ENCODE peak calls at places on chromosomes 2 and 18, in six cellular contexts. One of them, this sample, is unnamed.

GRCh38 chr2:98674233-98674964 is 56.5 kb downstream of the MGAT4A start:
- DNase-seq in adrenal gland: no peak
- DNase-seq in neuronal stem cell: no peak
- DNase-seq in kidney: no peak
- DNase-seq in transverse colon: no peak
- DNase-seq in PC-9: no peak
- DNase-seq in this sample: no peak

GRCh38 chr2:219723311-219723710 is 95.9 kb downstream of the SLC4A3 start:
- DNase-seq in adrenal gland: no peak
- DNase-seq in neuronal stem cell: no peak
- DNase-seq in kidney: no peak
- DNase-seq in transverse colon: no peak
- DNase-seq in PC-9: no peak
- DNase-seq in this sample: no peak

GRCh38 chr18:47520263-47520662 is 268.8 kb upstream of the SKOR2 start:
- DNase-seq in adrenal gland: no peak
- DNase-seq in neuronal stem cell: no peak
- DNase-seq in kidney: no peak
- DNase-seq in transverse colon: no peak
- DNase-seq in PC-9: no peak
- DNase-seq in this sample: no peak

GRCh38 chr2:238331916-238332315 is 11.6 kb downstream of the TRAF3IP1 start:
- DNase-seq in adrenal gland: no peak
- DNase-seq in neuronal stem cell: no peak
- DNase-seq in kidney: no peak
- DNase-seq in transverse colon: no peak
- DNase-seq in PC-9: no peak
- DNase-seq in this sample: no peak

GRCh38 chr2:180124273-180124881 is 117.3 kb upstream of the CWC22 start:
- DNase-seq in adrenal gland: no peak
- DNase-seq in neuronal stem cell: peak; percentile 47
- DNase-seq in kidney: no peak
- DNase-seq in transverse colon: no peak
- DNase-seq in PC-9: peak; percentile 57
- DNase-seq in this sample: peak; percentile 75

GRCh38 chr2:201513271-201513670 is 61.7 kb downstream of the STRADB start:
- DNase-seq in adrenal gland: no peak
- DNase-seq in neuronal stem cell: no peak
- DNase-seq in kidney: no peak
- DNase-seq in transverse colon: no peak
- DNase-seq in PC-9: no peak
- DNase-seq in this sample: no peak

GRCh38 chr2:69957970-69958369 is 3.5 kb downstream of the ASPRV1 start:
- DNase-seq in adrenal gland: no peak
- DNase-seq in neuronal stem cell: no peak
- DNase-seq in kidney: no peak
- DNase-seq in transverse colon: no peak
- DNase-seq in PC-9: no peak
- DNase-seq in this sample: no peak

GRCh38 chr2:72138011-72138881 is 9.4 kb downstream of the CYP26B1 start:
- DNase-seq in adrenal gland: no peak
- DNase-seq in neuronal stem cell: no peak
- DNase-seq in kidney: peak; percentile 78
- DNase-seq in transverse colon: no peak
- DNase-seq in PC-9: peak; percentile 94
- DNase-seq in this sample: no peak

GRCh38 chr2:74044999-74045398 is 60.3 kb downstream of the TET3 start:
- DNase-seq in adrenal gland: no peak
- DNase-seq in neuronal stem cell: no peak
- DNase-seq in kidney: no peak
- DNase-seq in transverse colon: no peak
- DNase-seq in PC-9: no peak
- DNase-seq in this sample: no peak

GRCh38 chr2:138180691-138181386 is 216.6 kb downstream of the HNMT start:
- DNase-seq in adrenal gland: no peak
- DNase-seq in neuronal stem cell: no peak
- DNase-seq in kidney: no peak
- DNase-seq in transverse colon: no peak
- DNase-seq in PC-9: no peak
- DNase-seq in this sample: peak; percentile 69

GRCh38 chr18:47296462-47296861 is 45.0 kb upstream of the SKOR2 start:
- DNase-seq in adrenal gland: no peak
- DNase-seq in neuronal stem cell: no peak
- DNase-seq in kidney: no peak
- DNase-seq in transverse colon: no peak
- DNase-seq in PC-9: no peak
- DNase-seq in this sample: no peak

GRCh38 chr18:2515408-2515807 is 55.9 kb downstream of the METTL4 start:
- DNase-seq in adrenal gland: no peak
- DNase-seq in neuronal stem cell: no peak
- DNase-seq in kidney: no peak
- DNase-seq in transverse colon: no peak
- DNase-seq in PC-9: no peak
- DNase-seq in this sample: no peak

GRCh38 chr2:225334524-225334923 is 65.0 kb upstream of the NYAP2 start:
- DNase-seq in adrenal gland: no peak
- DNase-seq in neuronal stem cell: no peak
- DNase-seq in kidney: no peak
- DNase-seq in transverse colon: no peak
- DNase-seq in PC-9: no peak
- DNase-seq in this sample: no peak

GRCh38 chr2:45765007-45765767 is 113.7 kb downstream of the PRKCE start:
- DNase-seq in adrenal gland: no peak
- DNase-seq in neuronal stem cell: no peak
- DNase-seq in kidney: no peak
- DNase-seq in transverse colon: no peak
- DNase-seq in PC-9: no peak
- DNase-seq in this sample: no peak

GRCh38 chr2:120314656-120315366 is 31.1 kb upstream of the INHBB start:
- DNase-seq in adrenal gland: no peak
- DNase-seq in neuronal stem cell: no peak
- DNase-seq in kidney: no peak
- DNase-seq in transverse colon: no peak
- DNase-seq in PC-9: no peak
- DNase-seq in this sample: no peak

GRCh38 chr18:58615150-58616132 is 13.4 kb downstream of the ALPK2 start:
- DNase-seq in adrenal gland: no peak
- DNase-seq in neuronal stem cell: no peak
- DNase-seq in kidney: no peak
- DNase-seq in transverse colon: peak; percentile 21
- DNase-seq in PC-9: no peak
- DNase-seq in this sample: no peak

GRCh38 chr2:127410871-127411396 is 7.3 kb upstream of the PROC start:
- DNase-seq in adrenal gland: peak; percentile 75
- DNase-seq in neuronal stem cell: no peak
- DNase-seq in kidney: no peak
- DNase-seq in transverse colon: no peak
- DNase-seq in PC-9: peak; percentile 86
- DNase-seq in this sample: peak; percentile 23

GRCh38 chr2:80111185-80111584 is 193.4 kb downstream of the LRRTM1 start:
- DNase-seq in adrenal gland: no peak
- DNase-seq in neuronal stem cell: no peak
- DNase-seq in kidney: no peak
- DNase-seq in transverse colon: no peak
- DNase-seq in PC-9: no peak
- DNase-seq in this sample: no peak

GRCh38 chr2:176668879-176669395 is 399.7 kb downstream of the MTX2 start:
- DNase-seq in adrenal gland: no peak
- DNase-seq in neuronal stem cell: no peak
- DNase-seq in kidney: no peak
- DNase-seq in transverse colon: no peak
- DNase-seq in PC-9: no peak
- DNase-seq in this sample: no peak

GRCh38 chr2:236309669-236310029 is 45.4 kb upstream of the ASB18 start:
- DNase-seq in adrenal gland: no peak
- DNase-seq in neuronal stem cell: peak; percentile 62
- DNase-seq in kidney: no peak
- DNase-seq in transverse colon: no peak
- DNase-seq in PC-9: no peak
- DNase-seq in this sample: peak; percentile 11
- H3K4me3 ChIP-seq in adrenal gland: no peak overlapping the region
- H3K4me3 ChIP-seq in neuronal stem cell: no peak overlapping the region
- H3K4me3 ChIP-seq in kidney: no peak overlapping the region
- H3K4me3 ChIP-seq in transverse colon: no peak overlapping the region
- H3K4me3 ChIP-seq in PC-9: no peak overlapping the region
- H3K4me3 ChIP-seq in this sample: no peak overlapping the region

DNA sequence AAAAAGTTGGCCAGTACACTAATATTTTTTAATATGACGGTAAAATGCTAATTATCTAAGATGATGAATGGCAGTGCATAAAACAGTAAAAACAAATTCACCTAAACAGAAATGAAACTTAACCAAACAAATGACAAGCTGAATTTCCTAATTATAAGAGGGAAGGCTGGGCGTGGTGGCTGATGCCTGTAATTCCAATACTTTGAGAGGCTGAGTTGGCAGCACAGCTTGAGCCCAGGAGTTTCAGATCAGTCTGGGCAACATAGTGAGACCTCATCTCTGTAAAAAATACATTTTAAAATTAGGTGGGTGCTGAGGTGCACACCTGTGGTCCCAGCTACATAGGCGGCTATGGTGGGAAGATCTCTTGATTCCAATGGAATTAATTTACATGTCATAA is 120.1 kb downstream of the USP34 start:
- DNase-seq in adrenal gland: no peak
- DNase-seq in neuronal stem cell: no peak
- DNase-seq in kidney: no peak
- DNase-seq in transverse colon: no peak
- DNase-seq in PC-9: no peak
- DNase-seq in this sample: no peak
- H3K36me3 ChIP-seq in adrenal gland: no peaks in the 10 kb centered on the region
- H3K36me3 ChIP-seq in neuronal stem cell: peaks cover 64% of the 10 kb centered on the region
- H3K36me3 ChIP-seq in kidney: peaks cover 11% of the 10 kb centered on the region
- H3K36me3 ChIP-seq in transverse colon: peaks cover 51% of the 10 kb centered on the region
- H3K36me3 ChIP-seq in PC-9: peaks cover 43% of the 10 kb centered on the region
- H3K36me3 ChIP-seq in this sample: peaks cover 36% of the 10 kb centered on the region

GRCh38 chr2:191386938-191387536 is 141.8 kb downstream of the MYO1B start:
- DNase-seq in adrenal gland: no peak
- DNase-seq in neuronal stem cell: no peak
- DNase-seq in kidney: no peak
- DNase-seq in transverse colon: no peak
- DNase-seq in PC-9: peak; percentile 67
- DNase-seq in this sample: no peak

GRCh38 chr2:191382801-191383200 is 137.6 kb downstream of the MYO1B start:
- DNase-seq in adrenal gland: no peak
- DNase-seq in neuronal stem cell: no peak
- DNase-seq in kidney: no peak
- DNase-seq in transverse colon: peak; percentile 81
- DNase-seq in PC-9: peak; percentile 90
- DNase-seq in this sample: no peak

GRCh38 chr2:191385416-191386160 is 140.4 kb downstream of the MYO1B start:
- DNase-seq in adrenal gland: no peak
- DNase-seq in neuronal stem cell: no peak
- DNase-seq in kidney: no peak
- DNase-seq in transverse colon: no peak
- DNase-seq in PC-9: no peak
- DNase-seq in this sample: no peak

GRCh38 chr2:191384829-191385228 is 139.6 kb downstream of the MYO1B start:
- DNase-seq in adrenal gland: no peak
- DNase-seq in neuronal stem cell: no peak
- DNase-seq in kidney: no peak
- DNase-seq in transverse colon: no peak
- DNase-seq in PC-9: no peak
- DNase-seq in this sample: no peak

DNA sequence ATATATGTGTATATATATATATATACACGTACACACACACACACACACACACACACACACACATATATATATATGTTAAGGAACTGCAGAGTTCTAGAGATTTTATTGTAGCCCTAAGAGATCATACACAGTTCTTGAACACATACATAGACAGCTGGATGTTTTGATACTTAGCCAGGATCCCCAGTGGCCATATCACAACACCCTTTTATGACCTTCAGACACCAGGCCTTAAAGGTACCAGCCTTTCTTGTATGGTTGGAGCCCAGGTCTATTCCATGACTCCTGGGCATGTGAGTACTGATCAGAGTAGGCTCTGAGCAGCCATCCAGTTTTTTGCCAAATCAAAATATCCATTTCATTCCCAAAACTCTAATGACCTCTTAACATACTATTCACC is 138.3 kb downstream of the MYO1B start:
- DNase-seq in adrenal gland: no peak
- DNase-seq in neuronal stem cell: no peak
- DNase-seq in kidney: no peak
- DNase-seq in transverse colon: no peak
- DNase-seq in PC-9: no peak
- DNase-seq in this sample: no peak
- H3K4me3 ChIP-seq in adrenal gland: no peak overlapping the region
- H3K4me3 ChIP-seq in neuronal stem cell: no peak overlapping the region
- H3K4me3 ChIP-seq in kidney: no peak overlapping the region
- H3K4me3 ChIP-seq in transverse colon: no peak overlapping the region
- H3K4me3 ChIP-seq in PC-9: no peak overlapping the region
- H3K4me3 ChIP-seq in this sample: no peak overlapping the region

GRCh38 chr2:231461516-231461971 is 2.7 kb downstream of the NCL start:
- DNase-seq in adrenal gland: no peak
- DNase-seq in neuronal stem cell: no peak
- DNase-seq in kidney: peak; percentile 21
- DNase-seq in transverse colon: no peak
- DNase-seq in PC-9: no peak
- DNase-seq in this sample: no peak
- H3K36me3 ChIP-seq in adrenal gland: no peaks in the 10 kb centered on the region
- H3K36me3 ChIP-seq in neuronal stem cell: peaks cover 70% of the 10 kb centered on the region
- H3K36me3 ChIP-seq in kidney: peaks cover 58% of the 10 kb centered on the region
- H3K36me3 ChIP-seq in transverse colon: peaks cover 61% of the 10 kb centered on the region
- H3K36me3 ChIP-seq in PC-9: peaks cover 69% of the 10 kb centered on the region
- H3K36me3 ChIP-seq in this sample: peaks cover 77% of the 10 kb centered on the region

GRCh38 chr18:3607309-3608098 is 157.5 kb downstream of the TGIF1 start:
- DNase-seq in adrenal gland: no peak
- DNase-seq in neuronal stem cell: no peak
- DNase-seq in kidney: no peak
- DNase-seq in transverse colon: no peak
- DNase-seq in PC-9: no peak
- DNase-seq in this sample: no peak

GRCh38 chr18:3603460-3604259 is 153.7 kb downstream of the TGIF1 start:
- DNase-seq in adrenal gland: no peak
- DNase-seq in neuronal stem cell: peak; percentile 86
- DNase-seq in kidney: no peak
- DNase-seq in transverse colon: no peak
- DNase-seq in PC-9: peak; percentile 96
- DNase-seq in this sample: peak; percentile 83

GRCh38 chr18:3604260-3604625 is 154.3 kb downstream of the TGIF1 start:
- DNase-seq in adrenal gland: no peak
- DNase-seq in neuronal stem cell: no peak
- DNase-seq in kidney: no peak
- DNase-seq in transverse colon: no peak
- DNase-seq in PC-9: no peak
- DNase-seq in this sample: peak; percentile 39

GRCh38 chr18:3605562-3606443 is 155.8 kb downstream of the TGIF1 start:
- DNase-seq in adrenal gland: no peak
- DNase-seq in neuronal stem cell: no peak
- DNase-seq in kidney: no peak
- DNase-seq in transverse colon: no peak
- DNase-seq in PC-9: peak; percentile 38
- DNase-seq in this sample: no peak

GRCh38 chr18:3604626-3605408 is 154.8 kb downstream of the TGIF1 start:
- DNase-seq in adrenal gland: no peak
- DNase-seq in neuronal stem cell: no peak
- DNase-seq in kidney: no peak
- DNase-seq in transverse colon: no peak
- DNase-seq in PC-9: peak; percentile 97
- DNase-seq in this sample: peak; percentile 27
- H3K4me3 ChIP-seq in adrenal gland: no peak overlapping the region
- H3K4me3 ChIP-seq in neuronal stem cell: peak overlapping the region; percentile 49
- H3K4me3 ChIP-seq in kidney: peak overlapping the region; percentile 64
- H3K4me3 ChIP-seq in transverse colon: peak overlapping the region; percentile 48
- H3K4me3 ChIP-seq in PC-9: peak overlapping the region; percentile 72
- H3K4me3 ChIP-seq in this sample: peak overlapping the region; percentile 25

This sample was measured in HAP-1.